ENCODE peak calls at places on chromosomes 11 and 22, in seven cellular contexts. One of them, this sample, is unnamed.

GRCh38 chr11:127789887-127790286 is 789.3 kb upstream of the KIRREL3 start:
- DNase-seq in K562: no peak
- DNase-seq in H1: no peak
- DNase-seq in SK-N-SH: peak
- DNase-seq in GM12878: no peak
- DNase-seq in HepG2: no peak
- DNase-seq in GM12891: no peak
- DNase-seq in this sample: no peak

GRCh38 chr11:116641561-116642045 is 131.2 kb downstream of the BUD13 start:
- DNase-seq in H1: peak
- DNase-seq in K562: peak
- DNase-seq in HepG2: no peak
- DNase-seq in GM12878: no peak
- DNase-seq in SK-N-SH: peak
- DNase-seq in GM12891: peak
- DNase-seq in this sample: peak

GRCh38 chr11:17267576-17267975 is 9.0 kb upstream of the NUCB2 start:
- DNase-seq in GM12878: no peak
- DNase-seq in GM12891: no peak
- DNase-seq in SK-N-SH: no peak
- DNase-seq in HepG2: no peak
- DNase-seq in K562: peak
- DNase-seq in H1: no peak
- DNase-seq in this sample: no peak

GRCh38 chr11:133180201-133180600 is 352.1 kb downstream of the OPCML start:
- DNase-seq in GM12891: no peak
- DNase-seq in HepG2: no peak
- DNase-seq in K562: no peak
- DNase-seq in H1: no peak
- DNase-seq in GM12878: no peak
- DNase-seq in SK-N-SH: no peak
- DNase-seq in this sample: no peak

GRCh38 chr22:37043214-37043827 is 8.2 kb upstream of the KCTD17 start:
- DNase-seq in HepG2: no peak
- DNase-seq in SK-N-SH: no peak
- DNase-seq in H1: no peak
- DNase-seq in GM12891: no peak
- DNase-seq in K562: no peak
- DNase-seq in GM12878: no peak
- DNase-seq in this sample: no peak

GRCh38 chr22:39317756-39318506 is 1.5 kb downstream of the RPL3 start:
- DNase-seq in K562: no peak
- DNase-seq in SK-N-SH: no peak
- DNase-seq in H1: no peak
- DNase-seq in HepG2: no peak
- DNase-seq in GM12891: no peak
- DNase-seq in GM12878: no peak
- DNase-seq in this sample: no peak

GRCh38 chr22:20624161-20624616 is 116.8 kb downstream of the MED15 start:
- DNase-seq in SK-N-SH: no peak
- DNase-seq in GM12878: peak
- DNase-seq in H1: no peak
- DNase-seq in GM12891: no peak
- DNase-seq in K562: no peak
- DNase-seq in HepG2: no peak
- DNase-seq in this sample: no peak

GRCh38 chr11:66100272-66101037 is 30.4 kb downstream of the PACS1 start:
- DNase-seq in HepG2: no peak
- DNase-seq in SK-N-SH: peak
- DNase-seq in GM12878: no peak
- DNase-seq in GM12891: peak
- DNase-seq in H1: no peak
- DNase-seq in K562: no peak
- DNase-seq in this sample: peak

GRCh38 chr11:34653851-34654490 is 33.1 kb downstream of the EHF start:
- DNase-seq in GM12891: no peak
- DNase-seq in GM12878: no peak
- DNase-seq in SK-N-SH: no peak
- DNase-seq in H1: no peak
- DNase-seq in HepG2: peak
- DNase-seq in K562: peak
- DNase-seq in this sample: no peak

GRCh38 chr11:67354314-67355022 is 1.1 kb upstream of the POLD4 start:
- DNase-seq in GM12891: no peak
- DNase-seq in K562: peak
- DNase-seq in SK-N-SH: no peak
- DNase-seq in HepG2: peak
- DNase-seq in H1: no peak
- DNase-seq in GM12878: no peak
- DNase-seq in this sample: no peak

GRCh38 chr11:16526947-16527346 is 170.6 kb upstream of the SOX6 start:
- DNase-seq in H1: no peak
- DNase-seq in GM12878: no peak
- DNase-seq in K562: no peak
- DNase-seq in GM12891: no peak
- DNase-seq in HepG2: no peak
- DNase-seq in SK-N-SH: no peak
- DNase-seq in this sample: no peak

GRCh38 chr11:82845336-82846036 is 54.7 kb downstream of the PRCP start:
- DNase-seq in K562: no peak
- DNase-seq in SK-N-SH: no peak
- DNase-seq in HepG2: no peak
- DNase-seq in GM12878: no peak
- DNase-seq in H1: no peak
- DNase-seq in GM12891: no peak
- DNase-seq in this sample: no peak

GRCh38 chr22:24076091-24076867 is 65.2 kb downstream of the CABIN1 start:
- DNase-seq in GM12878: no peak
- DNase-seq in H1: no peak
- DNase-seq in K562: no peak
- DNase-seq in SK-N-SH: no peak
- DNase-seq in HepG2: no peak
- DNase-seq in GM12891: no peak
- DNase-seq in this sample: no peak

GRCh38 chr22:45688606-45689080 is 17.0 kb downstream of the ATXN10 start:
- DNase-seq in GM12891: no peak
- DNase-seq in GM12878: no peak
- DNase-seq in K562: no peak
- DNase-seq in HepG2: no peak
- DNase-seq in SK-N-SH: peak
- DNase-seq in H1: no peak
- DNase-seq in this sample: no peak

GRCh38 chr11:11244470-11245080 is 108.5 kb downstream of the CSNK2A3 start:
- DNase-seq in SK-N-SH: no peak
- DNase-seq in H1: no peak
- DNase-seq in GM12878: no peak
- DNase-seq in GM12891: no peak
- DNase-seq in HepG2: no peak
- DNase-seq in K562: no peak
- DNase-seq in this sample: no peak

GRCh38 chr11:11243258-11243789 is 109.7 kb downstream of the CSNK2A3 start:
- DNase-seq in K562: no peak
- DNase-seq in GM12891: no peak
- DNase-seq in H1: no peak
- DNase-seq in SK-N-SH: no peak
- DNase-seq in HepG2: no peak
- DNase-seq in GM12878: no peak
- DNase-seq in this sample: no peak

GRCh38 chr11:11241284-11241683 is 111.8 kb downstream of the CSNK2A3 start:
- DNase-seq in HepG2: no peak
- DNase-seq in H1: no peak
- DNase-seq in K562: no peak
- DNase-seq in GM12878: no peak
- DNase-seq in GM12891: no peak
- DNase-seq in SK-N-SH: no peak
- DNase-seq in this sample: no peak

GRCh38 chr11:11246166-11246565 is 106.9 kb downstream of the CSNK2A3 start:
- DNase-seq in K562: no peak
- DNase-seq in SK-N-SH: no peak
- DNase-seq in HepG2: no peak
- DNase-seq in GM12878: no peak
- DNase-seq in H1: no peak
- DNase-seq in GM12891: no peak
- DNase-seq in this sample: no peak

GRCh38 chr11:11243790-11244469 is 109.1 kb downstream of the CSNK2A3 start:
- DNase-seq in H1: no peak
- DNase-seq in K562: peak
- DNase-seq in GM12891: peak
- DNase-seq in GM12878: no peak
- DNase-seq in HepG2: no peak
- DNase-seq in SK-N-SH: peak
- DNase-seq in this sample: no peak
- TF ChIP-seq TAF1 in H1: no peak
- TF ChIP-seq TAF1 in K562: no peak
- TF ChIP-seq TAF1 in GM12891: no peak
- TF ChIP-seq TAF1 in GM12878: no peak
- TF ChIP-seq TAF1 in HepG2: no peak
- TF ChIP-seq TAF1 in SK-N-SH: no peak
- TF ChIP-seq TAF1 in this sample: no peak

GRCh38 chr11:130188047-130188446 is 28.5 kb downstream of the ST14 start:
- DNase-seq in HepG2: no peak
- DNase-seq in GM12891: no peak
- DNase-seq in GM12878: no peak
- DNase-seq in K562: no peak
- DNase-seq in H1: no peak
- DNase-seq in SK-N-SH: no peak
- DNase-seq in this sample: no peak

GRCh38 chr11:130189492-130190210 is 30.1 kb downstream of the ST14 start:
- DNase-seq in SK-N-SH: no peak
- DNase-seq in GM12891: no peak
- DNase-seq in GM12878: no peak
- DNase-seq in K562: no peak
- DNase-seq in HepG2: no peak
- DNase-seq in H1: no peak
- DNase-seq in this sample: no peak

GRCh38 chr11:130190371-130190881 is 30.8 kb downstream of the ST14 start:
- DNase-seq in HepG2: no peak
- DNase-seq in GM12878: no peak
- DNase-seq in H1: no peak
- DNase-seq in K562: no peak
- DNase-seq in GM12891: no peak
- DNase-seq in SK-N-SH: no peak
- DNase-seq in this sample: no peak

GRCh38 chr11:130187096-130187495 is 27.5 kb downstream of the ST14 start:
- DNase-seq in GM12891: no peak
- DNase-seq in SK-N-SH: no peak
- DNase-seq in HepG2: no peak
- DNase-seq in H1: no peak
- DNase-seq in GM12878: no peak
- DNase-seq in K562: no peak
- DNase-seq in this sample: no peak

GRCh38 chr11:130188585-130189347 is 29.2 kb downstream of the ST14 start:
- DNase-seq in K562: no peak
- DNase-seq in GM12891: no peak
- DNase-seq in H1: no peak
- DNase-seq in SK-N-SH: no peak
- DNase-seq in HepG2: no peak
- DNase-seq in GM12878: no peak
- DNase-seq in this sample: no peak
- TF ChIP-seq TAF1 in K562: no peak
- TF ChIP-seq TAF1 in GM12891: no peak
- TF ChIP-seq TAF1 in H1: no peak
- TF ChIP-seq TAF1 in SK-N-SH: no peak
- TF ChIP-seq TAF1 in HepG2: no peak
- TF ChIP-seq TAF1 in GM12878: no peak
- TF ChIP-seq TAF1 in this sample: no peak

GRCh38 chr22:50703726-50704509 is 31.3 kb downstream of the SHANK3 start:
- DNase-seq in SK-N-SH: no peak
- DNase-seq in H1: no peak
- DNase-seq in K562: no peak
- DNase-seq in HepG2: no peak
- DNase-seq in GM12891: no peak
- DNase-seq in GM12878: no peak
- DNase-seq in this sample: no peak

GRCh38 chr22:50704510-50705218 is 32.0 kb downstream of the SHANK3 start:
- DNase-seq in K562: no peak
- DNase-seq in GM12878: no peak
- DNase-seq in GM12891: no peak
- DNase-seq in HepG2: no peak
- DNase-seq in H1: no peak
- DNase-seq in SK-N-SH: no peak
- DNase-seq in this sample: no peak

GRCh38 chr22:50706481-50707125 is 31.4 kb upstream of the ACR start:
- DNase-seq in GM12891: no peak
- DNase-seq in H1: no peak
- DNase-seq in SK-N-SH: no peak
- DNase-seq in GM12878: no peak
- DNase-seq in K562: no peak
- DNase-seq in HepG2: no peak
- DNase-seq in this sample: no peak

GRCh38 chr22:50705851-50706351 is 32.1 kb upstream of the ACR start:
- DNase-seq in GM12878: no peak
- DNase-seq in GM12891: no peak
- DNase-seq in K562: no peak
- DNase-seq in H1: no peak
- DNase-seq in HepG2: no peak
- DNase-seq in SK-N-SH: no peak
- DNase-seq in this sample: no peak

DNA sequence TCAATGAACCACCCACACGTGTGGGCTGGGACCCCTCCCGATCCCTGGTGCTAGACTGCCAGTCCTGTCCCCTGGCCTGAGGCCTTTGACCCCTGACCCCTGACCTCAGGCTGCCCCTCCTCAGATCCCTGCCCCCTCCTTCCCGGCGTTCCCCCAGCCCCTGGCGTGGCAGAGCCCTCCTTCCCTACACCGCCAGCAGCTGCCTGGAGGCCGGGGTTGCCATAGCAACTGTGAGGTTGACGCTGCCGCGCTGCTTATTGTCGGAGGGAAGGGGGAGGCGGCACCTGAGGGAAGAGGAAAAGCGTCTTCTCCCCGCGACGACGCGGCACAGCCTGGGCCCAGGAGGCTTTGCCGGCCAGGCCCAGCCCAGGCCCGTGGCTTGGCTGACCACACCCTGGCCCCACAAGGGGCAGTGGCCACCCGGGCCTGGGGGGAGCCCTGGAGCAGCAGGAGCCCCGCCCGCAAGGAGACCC is 32.6 kb downstream of the SHANK3 start:
- DNase-seq in GM12878: no peak
- DNase-seq in HepG2: no peak
- DNase-seq in GM12891: no peak
- DNase-seq in SK-N-SH: peak
- DNase-seq in H1: peak
- DNase-seq in K562: peak
- DNase-seq in this sample: no peak
- TF ChIP-seq TAF1 in GM12878: no peak
- TF ChIP-seq TAF1 in HepG2: no peak
- TF ChIP-seq TAF1 in GM12891: no peak
- TF ChIP-seq TAF1 in SK-N-SH: no peak
- TF ChIP-seq TAF1 in H1: peak
- TF ChIP-seq TAF1 in K562: no peak
- TF ChIP-seq TAF1 in this sample: no peak

DNA sequence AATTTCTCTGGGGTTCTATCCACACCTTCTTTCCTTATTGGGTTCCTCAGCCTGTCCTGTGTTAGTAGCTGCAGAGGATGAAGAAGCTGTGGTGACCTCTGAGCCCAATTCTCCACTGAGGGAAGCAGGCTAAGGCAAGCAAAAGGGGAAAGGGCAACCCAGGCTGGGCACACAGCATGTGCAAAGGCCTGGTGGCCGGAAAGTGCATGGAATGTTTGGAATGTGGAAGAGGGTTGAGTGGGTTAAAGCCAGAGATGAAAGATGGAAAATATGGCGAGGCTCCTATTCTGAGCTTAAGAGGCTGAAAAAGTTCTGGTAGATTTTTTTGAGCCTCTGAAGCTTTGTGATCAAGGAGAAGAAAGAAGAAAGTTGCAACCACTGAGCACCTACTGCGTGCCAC is 247.1 kb downstream of the MIAT start:
- DNase-seq in GM12878: no peak
- DNase-seq in SK-N-SH: no peak
- DNase-seq in HepG2: no peak
- DNase-seq in GM12891: no peak
- DNase-seq in K562: no peak
- DNase-seq in H1: no peak
- DNase-seq in this sample: no peak
- TF ChIP-seq TAF1 in GM12878: no peak
- TF ChIP-seq TAF1 in SK-N-SH: no peak
- TF ChIP-seq TAF1 in HepG2: no peak
- TF ChIP-seq TAF1 in GM12891: no peak
- TF ChIP-seq TAF1 in K562: no peak
- TF ChIP-seq TAF1 in H1: no peak
- TF ChIP-seq TAF1 in this sample: no peak

This sample was measured in GM12892.